ENCODE peak calls at places on chromosomes 6 and 20, in four cellular contexts. One of them, this sample, is unnamed.

GRCh38 chr6:161749576-161749975 is 475.7 kb upstream of the AGPAT4 start:
- DNase-seq in sigmoid colon: no peak
- DNase-seq in Panc1: no peak
- DNase-seq in suprapubic skin: no peak
- DNase-seq in this sample: peak; percentile 15

GRCh38 chr20:50679753-50680105 is 11.6 kb downstream of the RIPOR3 start:
- DNase-seq in sigmoid colon: no peak
- DNase-seq in Panc1: no peak
- DNase-seq in suprapubic skin: no peak
- DNase-seq in this sample: no peak

GRCh38 chr20:57547250-57547649 is 13.7 kb upstream of the PCK1 start:
- DNase-seq in sigmoid colon: peak; percentile 57
- DNase-seq in Panc1: no peak
- DNase-seq in suprapubic skin: no peak
- DNase-seq in this sample: no peak

GRCh38 chr6:43677759-43678158 is 9.8 kb downstream of the MRPS18A start:
- DNase-seq in sigmoid colon: no peak
- DNase-seq in Panc1: no peak
- DNase-seq in suprapubic skin: no peak
- DNase-seq in this sample: no peak

GRCh38 chr6:50850860-50851259 is 32.2 kb downstream of the TFAP2B start:
- DNase-seq in sigmoid colon: no peak
- DNase-seq in Panc1: no peak
- DNase-seq in suprapubic skin: no peak
- DNase-seq in this sample: peak; percentile 73

GRCh38 chr6:16239090-16239797 is 857 bp downstream of the GMPR start:
- DNase-seq in sigmoid colon: peak; percentile 88
- DNase-seq in Panc1: no peak
- DNase-seq in suprapubic skin: peak; percentile 84
- DNase-seq in this sample: peak; percentile 46

GRCh38 chr20:17634666-17635319 is 47.2 kb downstream of the RRBP1 start:
- DNase-seq in sigmoid colon: no peak
- DNase-seq in Panc1: no peak
- DNase-seq in suprapubic skin: no peak
- DNase-seq in this sample: no peak

GRCh38 chr6:168124921-168125320 is 45.9 kb upstream of the FRMD1 start:
- DNase-seq in sigmoid colon: peak; percentile 45
- DNase-seq in Panc1: no peak
- DNase-seq in suprapubic skin: peak; percentile 47
- DNase-seq in this sample: no peak

GRCh38 chr6:69622924-69623323 is 173.9 kb downstream of the LMBRD1 start:
- DNase-seq in sigmoid colon: no peak
- DNase-seq in Panc1: no peak
- DNase-seq in suprapubic skin: no peak
- DNase-seq in this sample: peak; percentile 43

GRCh38 chr20:50356522-50356880 is 153.7 kb upstream of the PTPN1 start:
- DNase-seq in sigmoid colon: peak; percentile 57
- DNase-seq in Panc1: no peak
- DNase-seq in suprapubic skin: no peak
- DNase-seq in this sample: no peak

GRCh38 chr6:142474446-142475289 is 172.9 kb downstream of the ADGRG6 start:
- DNase-seq in sigmoid colon: no peak
- DNase-seq in Panc1: peak; percentile 54
- DNase-seq in suprapubic skin: no peak
- DNase-seq in this sample: peak; percentile 81

GRCh38 chr20:46735436-46735835 is 26.0 kb downstream of the SLC2A10 start:
- DNase-seq in sigmoid colon: no peak
- DNase-seq in Panc1: no peak
- DNase-seq in suprapubic skin: no peak
- DNase-seq in this sample: no peak

GRCh38 chr6:107736713-107737396 is 87.3 kb downstream of the SCML4 start:
- DNase-seq in sigmoid colon: no peak
- DNase-seq in Panc1: no peak
- DNase-seq in suprapubic skin: no peak
- DNase-seq in this sample: no peak
- H3K4me3 ChIP-seq in sigmoid colon: no peak overlapping the region
- H3K4me3 ChIP-seq in Panc1: no peak overlapping the region
- H3K4me3 ChIP-seq in suprapubic skin: no peak overlapping the region
- H3K4me3 ChIP-seq in this sample: no peak overlapping the region

GRCh38 chr6:110401585-110402176 is 13.7 kb downstream of the DDO start:
- DNase-seq in sigmoid colon: no peak
- DNase-seq in Panc1: no peak
- DNase-seq in suprapubic skin: no peak
- DNase-seq in this sample: no peak

GRCh38 chr6:110398778-110399177 is 16.6 kb downstream of the DDO start:
- DNase-seq in sigmoid colon: no peak
- DNase-seq in Panc1: no peak
- DNase-seq in suprapubic skin: no peak
- DNase-seq in this sample: no peak

GRCh38 chr6:110395221-110395620 is 20.2 kb downstream of the DDO start:
- DNase-seq in sigmoid colon: no peak
- DNase-seq in Panc1: no peak
- DNase-seq in suprapubic skin: no peak
- DNase-seq in this sample: no peak

GRCh38 chr6:110400208-110400607 is 15.2 kb downstream of the DDO start:
- DNase-seq in sigmoid colon: no peak
- DNase-seq in Panc1: no peak
- DNase-seq in suprapubic skin: no peak
- DNase-seq in this sample: no peak

GRCh38 chr6:110399219-110400071 is 15.9 kb downstream of the DDO start:
- DNase-seq in sigmoid colon: peak; percentile 68
- DNase-seq in Panc1: no peak
- DNase-seq in suprapubic skin: no peak
- DNase-seq in this sample: no peak
- H3K4me3 ChIP-seq in sigmoid colon: peak overlapping the region; percentile 23
- H3K4me3 ChIP-seq in Panc1: peak overlapping the region; percentile 4
- H3K4me3 ChIP-seq in suprapubic skin: peak overlapping the region; percentile 37
- H3K4me3 ChIP-seq in this sample: no peak overlapping the region

GRCh38 chr6:90610671-90611542 is 24.0 kb upstream of the MAP3K7 start:
- DNase-seq in sigmoid colon: peak; percentile 66
- DNase-seq in Panc1: no peak
- DNase-seq in suprapubic skin: peak; percentile 63
- DNase-seq in this sample: peak; percentile 66
- H3K4me3 ChIP-seq in sigmoid colon: peak overlapping the region; percentile 46
- H3K4me3 ChIP-seq in Panc1: peak overlapping the region; percentile 43
- H3K4me3 ChIP-seq in suprapubic skin: peak overlapping the region; percentile 68
- H3K4me3 ChIP-seq in this sample: peak overlapping the region; percentile 57

GRCh38 chr6:148507774-148508173 is 165.1 kb downstream of the SASH1 start:
- DNase-seq in sigmoid colon: peak; percentile 88
- DNase-seq in Panc1: no peak
- DNase-seq in suprapubic skin: peak; percentile 87
- DNase-seq in this sample: peak; percentile 17
- H3K4me3 ChIP-seq in sigmoid colon: peak overlapping the region; percentile 37
- H3K4me3 ChIP-seq in Panc1: no peak overlapping the region
- H3K4me3 ChIP-seq in suprapubic skin: peak overlapping the region; percentile 51
- H3K4me3 ChIP-seq in this sample: no peak overlapping the region

This sample was measured in neural progenitor cell.